ENCODE peak calls at places on chromosome 17, in eight cellular contexts. One of them, this sample, is unnamed.
A peak's percentile ranks its signal among the peaks of the same experiment; 100 is the strongest.

GRCh38 chr17:74362811-74363498 is 1.3 kb upstream of the BTBD17 start:
- DNase-seq in ovary: no peak
- DNase-seq in mesothelial cell of epicardium: no peak
- DNase-seq in T-helper 1 cell: no peak
- DNase-seq in right cardiac atrium: no peak
- DNase-seq in WTC11: no peak
- DNase-seq in neural crest cell: no peak
- DNase-seq in skeletal muscle cell: no peak
- DNase-seq in this sample: no peak

GRCh38 chr17:7835818-7836595 is 2.0 kb downstream of the KDM6B start:
- DNase-seq in ovary: peak; percentile 92
- DNase-seq in mesothelial cell of epicardium: no peak
- DNase-seq in T-helper 1 cell: peak; percentile 66
- DNase-seq in right cardiac atrium: peak; percentile 93
- DNase-seq in WTC11: peak; percentile 80
- DNase-seq in neural crest cell: peak; percentile 50
- DNase-seq in skeletal muscle cell: no peak
- DNase-seq in this sample: peak; percentile 91

GRCh38 chr17:77834170-77835115 is 124.1 kb upstream of the TNRC6C start:
- DNase-seq in ovary: no peak
- DNase-seq in mesothelial cell of epicardium: no peak
- DNase-seq in T-helper 1 cell: peak; percentile 26
- DNase-seq in right cardiac atrium: peak; percentile 91
- DNase-seq in WTC11: no peak
- DNase-seq in neural crest cell: no peak
- DNase-seq in skeletal muscle cell: peak; percentile 62
- DNase-seq in this sample: no peak

GRCh38 chr17:1976000-1976682 is 49.0 kb downstream of the RTN4RL1 start:
- DNase-seq in ovary: no peak
- DNase-seq in mesothelial cell of epicardium: no peak
- DNase-seq in T-helper 1 cell: no peak
- DNase-seq in right cardiac atrium: no peak
- DNase-seq in WTC11: no peak
- DNase-seq in neural crest cell: no peak
- DNase-seq in skeletal muscle cell: no peak
- DNase-seq in this sample: no peak

GRCh38 chr17:68775338-68775737 is 174.2 kb upstream of the FAM20A start:
- DNase-seq in ovary: no peak
- DNase-seq in mesothelial cell of epicardium: no peak
- DNase-seq in T-helper 1 cell: no peak
- DNase-seq in right cardiac atrium: no peak
- DNase-seq in WTC11: no peak
- DNase-seq in neural crest cell: no peak
- DNase-seq in skeletal muscle cell: peak; percentile 50
- DNase-seq in this sample: no peak

GRCh38 chr17:82835766-82836512 is 3.9 kb downstream of the ZNF750 start:
- DNase-seq in ovary: no peak
- DNase-seq in mesothelial cell of epicardium: no peak
- DNase-seq in T-helper 1 cell: no peak
- DNase-seq in right cardiac atrium: no peak
- DNase-seq in WTC11: peak; percentile 28
- DNase-seq in neural crest cell: no peak
- DNase-seq in skeletal muscle cell: peak; percentile 32
- DNase-seq in this sample: no peak

GRCh38 chr17:62619413-62620155 is 7.9 kb upstream of the MRC2 start:
- DNase-seq in ovary: no peak
- DNase-seq in mesothelial cell of epicardium: no peak
- DNase-seq in T-helper 1 cell: no peak
- DNase-seq in right cardiac atrium: peak; percentile 61
- DNase-seq in WTC11: no peak
- DNase-seq in neural crest cell: no peak
- DNase-seq in skeletal muscle cell: no peak
- DNase-seq in this sample: no peak

GRCh38 chr17:46765491-46765890 is 53.0 kb downstream of the WNT3 start:
- DNase-seq in ovary: no peak
- DNase-seq in mesothelial cell of epicardium: no peak
- DNase-seq in T-helper 1 cell: no peak
- DNase-seq in right cardiac atrium: no peak
- DNase-seq in WTC11: no peak
- DNase-seq in neural crest cell: no peak
- DNase-seq in skeletal muscle cell: no peak
- DNase-seq in this sample: peak; percentile 70

GRCh38 chr17:69064476-69064875 is 3.7 kb upstream of the ABCA9 start:
- DNase-seq in ovary: no peak
- DNase-seq in mesothelial cell of epicardium: no peak
- DNase-seq in T-helper 1 cell: no peak
- DNase-seq in right cardiac atrium: no peak
- DNase-seq in WTC11: no peak
- DNase-seq in neural crest cell: no peak
- DNase-seq in skeletal muscle cell: no peak
- DNase-seq in this sample: no peak

GRCh38 chr17:48181653-48182052 is 74.1 kb downstream of the SNX11 start:
- DNase-seq in ovary: no peak
- DNase-seq in mesothelial cell of epicardium: no peak
- DNase-seq in T-helper 1 cell: no peak
- DNase-seq in right cardiac atrium: no peak
- DNase-seq in WTC11: peak; percentile 44
- DNase-seq in neural crest cell: no peak
- DNase-seq in skeletal muscle cell: no peak
- DNase-seq in this sample: no peak

GRCh38 chr17:6703751-6704150 is 9.4 kb downstream of the SLC13A5 start:
- DNase-seq in ovary: no peak
- DNase-seq in mesothelial cell of epicardium: no peak
- DNase-seq in T-helper 1 cell: no peak
- DNase-seq in right cardiac atrium: no peak
- DNase-seq in WTC11: no peak
- DNase-seq in neural crest cell: no peak
- DNase-seq in skeletal muscle cell: no peak
- DNase-seq in this sample: no peak